ENCODE peak calls at places on chromosomes 11 and 22, in four cellular contexts. F is A172, W is ecto neural progenitor cell, D is adipocyte. L is an unnamed sample.

GRCh38 chr11:94151903-94152677 is 23.4 kb downstream of the PANX1 start:
- DNase-seq in F (peak; percentile 79), D (peak; percentile 80), W (no peak), L (no peak)

GRCh38 chr11:60927600-60927999 is 3.3 kb downstream of the TMEM132A start:
- DNase-seq in W (no peak), F (no peak), D (no peak), L (no peak)

GRCh38 chr11:106552694-106553203 is 465.5 kb downstream of the GUCY1A2 start:
- DNase-seq in D (no peak), W (peak; percentile 56), F (no peak), L (no peak)

GRCh38 chr22:26453812-26454500 is 24.9 kb downstream of the ASPHD2 start:
- DNase-seq in D (no peak), W (no peak), F (no peak), L (no peak)

GRCh38 chr11:17721242-17721999 is 2.0 kb downstream of the MYOD1 start:
- DNase-seq in F (no peak), W (no peak), D (peak; percentile 18), L (no peak)

GRCh38 chr11:128135451-128135850 is 451.9 kb downstream of the ETS1 start:
- DNase-seq in F (peak; percentile 48), W (no peak), D (peak; percentile 39), L (no peak)

GRCh38 chr22:33401291-33401690 is 343.1 kb upstream of the SYN3 start:
- DNase-seq in F (peak; percentile 19), W (no peak), D (peak; percentile 59), L (no peak)

GRCh38 chr11:102900346-102900745 is 25.6 kb upstream of the MMP12 start:
- DNase-seq in D (no peak), W (no peak), F (no peak), L (no peak)

GRCh38 chr11:104319396-104319795 is 155.4 kb upstream of the PDGFD start:
- DNase-seq in D (no peak), W (no peak), F (no peak), L (no peak)

GRCh38 chr11:19808076-19808911 is 95.7 kb downstream of the NAV2 start:
- DNase-seq in F (no peak), D (peak; percentile 28), W (no peak), L (no peak)